ENCODE peak calls at places on chromosomes 2 and 18, in nine cellular contexts. W is cardiac muscle cell, I is fibroblast of gingiva, K is activated T-cell treated with anti-CD3 and anti-CD28 coated beads for 24 hours, H is NCI-H1694, D is vagina, E is AG20443, R is K562, T is Peyer's patch. U is an unnamed sample.

GRCh38 chr18:11387880-11388279 is 221.5 kb upstream of the SLC35G4 start:
- DNase-seq in H (peak; percentile 5), T (peak; percentile 53), D (no peak), E (peak; percentile 75), I (peak; percentile 63), W (peak; percentile 80), K (no peak), R (peak; percentile 47), U (peak; percentile 12)

GRCh38 chr2:190701586-190701985 is 52.7 kb downstream of the NAB1 start:
- DNase-seq in I (no peak), K (no peak), D (no peak), E (no peak), T (no peak), R (no peak), W (no peak), H (no peak), U (no peak)

GRCh38 chr2:177711472-177712276 is 319.1 kb downstream of the AGPS start:
- DNase-seq in I (no peak), T (no peak), H (no peak), K (no peak), R (no peak), E (no peak), W (no peak), D (no peak), U (no peak)

GRCh38 chr2:207630491-207630890 is 5.3 kb upstream of the METTL21A start:
- DNase-seq in I (no peak), T (no peak), H (no peak), E (no peak), R (no peak), D (no peak), W (no peak), K (no peak), U (no peak)

GRCh38 chr18:27656167-27656778 is 471.2 kb upstream of the CHST9 start:
- DNase-seq in I (no peak), K (no peak), E (no peak), T (no peak), R (no peak), H (no peak), D (no peak), W (no peak), U (no peak)

GRCh38 chr18:75072672-75073371 is 136.1 kb downstream of the PTGR3 start:
- DNase-seq in E (no peak), K (no peak), T (peak; percentile 42), R (no peak), I (no peak), H (no peak), D (peak; percentile 64), W (no peak), U (no peak)

GRCh38 chr2:72023678-72024390 is 123.8 kb downstream of the CYP26B1 start:
- DNase-seq in I (no peak), T (peak; percentile 14), W (no peak), E (no peak), H (no peak), D (peak; percentile 84), K (no peak), R (no peak), U (no peak)

GRCh38 chr2:135409436-135409835 is 121.6 kb downstream of the ZRANB3 start:
- DNase-seq in I (no peak), E (no peak), W (no peak), K (no peak), R (no peak), T (no peak), H (no peak), D (no peak), U (no peak)

GRCh38 chr2:4091869-4092268 is 388.5 kb downstream of the DCDC2C start:
- DNase-seq in W (no peak), I (no peak), H (no peak), D (no peak), E (no peak), T (no peak), K (no peak), R (no peak), U (no peak)

GRCh38 chr2:99698896-99699295 is 209.1 kb upstream of the REV1 start:
- DNase-seq in W (no peak), H (no peak), T (no peak), R (no peak), E (peak; percentile 24), K (no peak), D (no peak), I (no peak), U (peak; percentile 35)

GRCh38 chr2:42339191-42339912 is 21.7 kb downstream of the COX7A2L start:
- DNase-seq in K (no peak), R (no peak), W (no peak), E (no peak), D (no peak), H (peak; percentile 67), I (no peak), T (no peak), U (no peak)

GRCh38 chr2:219252900-219253752 is at the start of gene TUBA4B:
- DNase-seq in T (peak; percentile 81), I (no peak), E (peak; percentile 43), D (no peak), W (no peak), R (peak; percentile 46), K (no peak), H (no peak), U (peak; percentile 31)

GRCh38 chr2:26640331-26640745 is 828 bp downstream of the CIB4 start:
- DNase-seq in R (no peak), I (peak; percentile 66), T (peak; percentile 49), E (peak; percentile 79), W (peak; percentile 55), D (peak; percentile 67), H (no peak), K (no peak), U (peak; percentile 76)

GRCh38 chr2:236249066-236249465 is 15.1 kb downstream of the ASB18 start:
- DNase-seq in T (no peak), D (peak; percentile 22), H (no peak), I (no peak), E (no peak), K (no peak), W (no peak), R (no peak), U (no peak)

GRCh38 chr2:26710174-26710573 is 17.7 kb downstream of the KCNK3 start:
- DNase-seq in D (no peak), W (peak; percentile 35), T (no peak), I (no peak), K (no peak), R (no peak), E (no peak), H (no peak), U (no peak)

GRCh38 chr2:117411983-117412382 is 402.5 kb upstream of the DDX18 start:
- DNase-seq in D (no peak), W (no peak), T (no peak), I (no peak), R (no peak), E (no peak), K (no peak), H (no peak), U (no peak)

GRCh38 chr2:203164311-203164935 is 74.4 kb upstream of the CYP20A1 start:
- DNase-seq in W (no peak), H (no peak), T (no peak), E (peak; percentile 12), D (no peak), R (no peak), K (no peak), I (peak; percentile 54), U (no peak)

GRCh38 chr18:76689646-76690264 is 132.6 kb upstream of the ZNF236 start:
- DNase-seq in I (no peak), W (no peak), K (no peak), H (no peak), E (no peak), T (no peak), R (no peak), D (no peak), U (no peak)

GRCh38 chr2:41031282-41031681 is 579.4 kb upstream of the SLC8A1 start:
- DNase-seq in H (no peak), D (no peak), I (no peak), R (no peak), E (no peak), K (no peak), W (no peak), T (no peak), U (no peak)

GRCh38 chr2:95060446-95061118 is 35.1 kb downstream of the MAL start:
- DNase-seq in K (no peak), I (no peak), H (no peak), D (no peak), W (no peak), T (peak; percentile 44), E (no peak), R (no peak), U (no peak)